ENCODE peak calls at places on chromosomes 2 and 18, in eight cellular contexts. Z, E, V, U, K, S, J and Q are unnamed samples.

GRCh38 chr2:226208726-226209125 is 590.9 kb downstream of the IRS1 start:
- DNase-seq in K (peak; percentile 68), Z (no peak), U (no peak), S (no peak), E (no peak), V (no peak), J (no peak), Q (no peak)

GRCh38 chr18:75170022-75170789 is 38.7 kb downstream of the PTGR3 start:
- DNase-seq in U (no peak), E (no peak), S (no peak), K (no peak), J (no peak), Z (no peak), V (no peak), Q (no peak)

GRCh38 chr2:112577756-112578155 is 6.7 kb upstream of the CHCHD5 start:
- DNase-seq in U (no peak), V (peak; percentile 25), E (no peak), S (no peak), Z (no peak), K (peak; percentile 53), J (no peak), Q (no peak)

GRCh38 chr2:175166216-175166824 is 1.7 kb downstream of the ATF2 start:
- DNase-seq in Z (no peak), S (no peak), K (no peak), J (no peak), U (no peak), V (no peak), E (no peak), Q (no peak)

GRCh38 chr2:69180974-69181373 is 168.0 kb downstream of the ANTXR1 start:
- DNase-seq in E (no peak), S (no peak), Z (no peak), J (no peak), U (no peak), V (no peak), K (no peak), Q (no peak)

GRCh38 chr2:170744248-170745002 is 25.8 kb upstream of the ERICH2 start:
- DNase-seq in E (no peak), S (no peak), U (no peak), Z (no peak), V (peak; percentile 27), J (no peak), K (no peak), Q (no peak)

GRCh38 chr2:120454993-120455789 is 109.3 kb downstream of the INHBB start:
- DNase-seq in V (no peak), K (peak; percentile 71), E (no peak), J (no peak), Z (no peak), S (no peak), U (no peak), Q (no peak)

GRCh38 chr2:72886505-72887031 is 640 bp upstream of the SPR start:
- DNase-seq in S (no peak), E (no peak), U (no peak), V (no peak), J (no peak), Z (no peak), K (no peak), Q (no peak)

GRCh38 chr2:101566632-101567228 is 91.8 kb upstream of the RFX8 start:
- DNase-seq in S (no peak), K (no peak), J (no peak), E (no peak), Z (no peak), U (no peak), V (peak; percentile 45), Q (no peak)

GRCh38 chr18:2971741-2972552 is 41.0 kb downstream of the LPIN2 start:
- DNase-seq in K (no peak), U (no peak), J (no peak), E (no peak), S (peak; percentile 69), Z (peak; percentile 62), V (no peak), Q (no peak)

GRCh38 chr2:189022002-189022401 is 47.8 kb downstream of the COL3A1 start:
- DNase-seq in U (no peak), K (peak; percentile 93), E (peak; percentile 53), J (no peak), V (no peak), S (peak; percentile 70), Z (no peak), Q (no peak)

GRCh38 chr2:20962939-20963543 is 80.8 kb downstream of the APOB start:
- DNase-seq in E (peak; percentile 73), S (peak; percentile 78), U (peak; percentile 67), Z (peak; percentile 84), K (peak; percentile 48), V (peak; percentile 67), J (peak; percentile 70), Q (no peak)

GRCh38 chr2:120064664-120065063 is 51.8 kb downstream of the EPB41L5 start:
- DNase-seq in Z (no peak), J (no peak), U (no peak), V (no peak), S (no peak), E (no peak), K (peak; percentile 12), Q (no peak)

GRCh38 chr2:189580267-189580661 is 322 bp downstream of the SLC40A1 start:
- DNase-seq in E (peak; percentile 38), S (peak; percentile 63), J (peak; percentile 47), U (no peak), V (no peak), K (no peak), Z (peak; percentile 38), Q (no peak)

GRCh38 chr2:27992787-27993747 is 102.5 kb downstream of the BABAM2 start:
- DNase-seq in K (peak; percentile 78), Z (no peak), U (no peak), V (peak; percentile 58), S (no peak), E (no peak), J (no peak), Q (no peak)

GRCh38 chr18:9958861-9959399 is 45.1 kb downstream of the VAPA start:
- DNase-seq in V (no peak), K (no peak), U (no peak), S (no peak), J (no peak), Z (no peak), E (no peak), Q (no peak)

GRCh38 chr2:60891175-60891574 is 9.8 kb downstream of the REL start:
- DNase-seq in Z (no peak), S (no peak), J (no peak), V (no peak), E (no peak), K (no peak), U (no peak), Q (no peak)

GRCh38 chr2:143476421-143477084 is 347.3 kb downstream of the ARHGAP15 start:
- DNase-seq in U (no peak), Z (no peak), E (no peak), K (peak; percentile 79), V (no peak), S (no peak), J (no peak), Q (no peak)

GRCh38 chr2:50491541-50492114 is 540.3 kb downstream of the NRXN1 start:
- DNase-seq in K (peak; percentile 44), U (no peak), J (no peak), Z (peak; percentile 17), E (no peak), V (peak; percentile 48), S (no peak), Q (no peak)

GRCh38 chr2:39216495-39217191 is 27.1 kb downstream of the CDKL4 start:
- DNase-seq in Z (no peak), V (no peak), J (no peak), S (no peak), U (no peak), E (no peak), K (no peak), Q (no peak)

DNA sequence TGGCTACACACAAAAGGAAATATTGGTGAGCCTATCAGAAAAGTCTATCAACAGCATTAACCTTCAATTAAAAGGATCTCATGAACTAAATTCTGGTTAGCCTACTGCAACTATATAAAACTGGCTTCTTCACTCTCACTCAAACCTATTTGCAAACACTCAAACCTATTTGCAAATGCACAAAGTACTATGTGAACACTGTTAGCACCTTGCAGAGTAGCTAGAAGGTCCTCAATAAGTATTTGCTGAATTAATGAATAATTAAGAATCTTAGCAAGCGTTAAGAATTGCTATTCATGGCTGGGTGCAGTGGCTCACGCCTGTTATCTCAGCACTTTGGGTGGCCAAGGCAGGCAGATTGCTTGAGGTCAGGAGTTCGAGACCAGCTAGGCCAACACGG is 150.3 kb downstream of the DTNB start:
- DNase-seq in K (no peak), E (no peak), S (no peak), V (no peak), Z (no peak), U (no peak), J (no peak), Q (no peak)
- TF ChIP-seq POLR2A in K (no peak), E (no peak), S (no peak), V (no peak), Z (no peak), U (no peak), J (no peak), Q (no peak)

GRCh38 chr18:49487711-49488310 is 777 bp upstream of the C18orf32 start:
- DNase-seq in U (no peak), Z (no peak), S (no peak), K (no peak), V (no peak), J (no peak), E (no peak), Q (no peak)
- H3K4me3 ChIP-seq in U (peak overlapping the region; percentile 84), Z (peak overlapping the region; percentile 77), S (peak overlapping the region; percentile 67), K (no peak overlapping the region), V (peak overlapping the region; percentile 62), J (peak overlapping the region; percentile 94), E (peak overlapping the region; percentile 81), Q (no peak overlapping the region)

GRCh38 chr2:221554769-221555510 is 17.2 kb downstream of the EPHA4 start:
- DNase-seq in J (no peak), K (peak; percentile 60), S (no peak), U (no peak), Z (no peak), E (no peak), V (no peak), Q (no peak)
- H3K4me1 ChIP-seq in J (peaks cover 4% of the 10 kb centered on the region), K (peaks cover 5% of the 10 kb centered on the region), S (no peaks in the 10 kb centered on the region), U (no peaks in the 10 kb centered on the region), Z (peaks cover 10% of the 10 kb centered on the region), E (no peaks in the 10 kb centered on the region), V (no peaks in the 10 kb centered on the region), Q (no peaks in the 10 kb centered on the region)

DNA sequence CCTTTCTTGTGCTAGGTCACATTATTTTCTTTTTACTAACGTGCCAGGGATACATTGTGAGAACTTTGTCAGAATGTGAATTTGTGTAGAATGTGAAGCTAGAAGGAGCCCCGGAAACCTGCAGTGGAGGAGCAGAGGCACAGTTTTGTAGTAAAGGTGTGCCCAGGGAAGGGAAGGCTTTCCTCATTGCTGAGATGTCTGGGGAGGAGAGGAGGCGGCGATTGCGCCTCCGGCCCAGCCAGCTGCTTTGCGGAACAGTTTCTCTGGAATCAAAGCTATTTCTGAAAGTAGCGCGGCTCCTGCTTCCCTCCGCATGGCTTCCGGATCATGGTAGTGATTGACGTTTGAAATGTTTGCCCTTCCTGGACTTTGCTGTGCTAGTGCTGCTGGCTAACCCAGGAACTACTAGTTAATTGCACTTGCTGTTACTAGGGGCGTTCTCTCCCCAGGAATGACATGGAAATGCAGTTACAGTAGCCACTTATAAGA is 83.1 kb upstream of the RBM44 start:
- DNase-seq in S (peak; percentile 63), E (no peak), U (no peak), Z (no peak), K (no peak), J (no peak), V (no peak), Q (no peak)
- TF ChIP-seq POLR2A in S (no peak), E (no peak), U (no peak), Z (no peak), K (no peak), J (no peak), V (no peak), Q (no peak)

GRCh38 chr18:22335644-22336275 is 82.0 kb downstream of the CTAGE1 start:
- DNase-seq in V (no peak), S (no peak), Z (no peak), K (no peak), U (no peak), J (no peak), E (no peak), Q (no peak)
- H3K4me3 ChIP-seq in V (no peak overlapping the region), S (no peak overlapping the region), Z (no peak overlapping the region), K (no peak overlapping the region), U (no peak overlapping the region), J (no peak overlapping the region), E (no peak overlapping the region), Q (no peak overlapping the region)